ENCODE peak calls at places on chromosomes 11 and 22, in eight cellular contexts. N is uterus, Z is breast epithelium, O is fibroblast of lung, I is cardiac muscle cell, X is A549, D is skeletal muscle cell, T is bronchial epithelial cell. S is an unnamed sample.

GRCh38 chr11:45045692-45046471 is 95.2 kb upstream of the TP53I11 start:
- DNase-seq in O (peak), N (peak), X (peak), I (peak), Z (peak), T (peak), D (no peak), S (no peak)

GRCh38 chr22:44701187-44701586 is 817 bp upstream of the PRR5 start:
- DNase-seq in Z (no peak), I (no peak), O (no peak), X (no peak), N (no peak), T (no peak), D (no peak), S (no peak)

GRCh38 chr11:118152552-118153471 is at the start of gene SCN4B:
- DNase-seq in I (peak), D (no peak), Z (no peak), O (peak), N (peak), X (peak), T (peak), S (no peak)

GRCh38 chr11:120575461-120575860 is 63.9 kb downstream of the GRIK4 start:
- DNase-seq in I (no peak), T (no peak), Z (no peak), N (no peak), X (no peak), O (no peak), D (no peak), S (no peak)

GRCh38 chr11:59822989-59823566 is 12.5 kb upstream of the MRPL16 start:
- DNase-seq in N (no peak), I (peak), X (peak), D (no peak), O (peak), Z (no peak), T (peak), S (no peak)

GRCh38 chr11:103619480-103619879 is 417.0 kb upstream of the DDI1 start:
- DNase-seq in T (no peak), N (no peak), Z (no peak), D (no peak), O (no peak), I (no peak), X (no peak), S (no peak)

GRCh38 chr22:47605441-47605840 is 843.0 kb downstream of the TBC1D22A start:
- DNase-seq in X (no peak), D (no peak), Z (peak), T (no peak), I (no peak), N (no peak), O (no peak), S (no peak)

GRCh38 chr11:127737499-127737898 is 736.9 kb upstream of the KIRREL3 start:
- DNase-seq in Z (no peak), I (no peak), D (no peak), N (no peak), T (no peak), X (no peak), O (no peak), S (no peak)

GRCh38 chr22:50201191-50202129 is 649 bp downstream of the SELENOO start:
- DNase-seq in D (no peak), X (no peak), O (no peak), Z (no peak), T (no peak), I (no peak), N (no peak), S (no peak)

GRCh38 chr11:100080401-100080800 is 606.7 kb upstream of the ARHGAP42 start:
- DNase-seq in I (no peak), Z (no peak), N (no peak), X (no peak), D (no peak), T (no peak), O (no peak), S (no peak)

GRCh38 chr11:122863704-122864326 is 18.7 kb upstream of the JHY start:
- DNase-seq in N (peak), Z (no peak), T (peak), X (peak), D (no peak), I (peak), O (peak), S (no peak)

GRCh38 chr11:116109228-116109627 is 605.0 kb upstream of the CADM1 start:
- DNase-seq in I (peak), X (peak), Z (no peak), T (peak), O (peak), D (no peak), N (peak), S (no peak)

GRCh38 chr11:87819141-87819540 is 356.1 kb downstream of the RAB38 start:
- DNase-seq in X (no peak), T (no peak), O (no peak), N (no peak), I (peak), D (no peak), Z (no peak), S (no peak)

GRCh38 chr11:32115406-32115805 is 24.5 kb downstream of the RCN1 start:
- DNase-seq in I (no peak), D (no peak), Z (no peak), O (no peak), T (no peak), N (no peak), X (no peak), S (no peak)

GRCh38 chr22:48577014-48577690 is 1250.5 kb downstream of the BRD1 start:
- DNase-seq in T (no peak), O (no peak), N (no peak), I (no peak), Z (no peak), D (no peak), X (no peak), S (no peak)

GRCh38 chr11:117479372-117479771 is 151.7 kb downstream of the CEP164 start:
- DNase-seq in Z (no peak), N (no peak), I (no peak), T (no peak), O (no peak), X (no peak), D (no peak), S (no peak)

GRCh38 chr11:3000032-3000961 is 8.2 kb upstream of the NAP1L4 start:
- DNase-seq in N (no peak), O (peak), I (peak), Z (peak), X (no peak), T (peak), D (no peak), S (no peak)

GRCh38 chr22:50587407-50587806 is 4.8 kb upstream of the CHKB start:
- DNase-seq in I (no peak), T (no peak), Z (no peak), O (no peak), D (no peak), N (no peak), X (no peak), S (no peak)

GRCh38 chr11:130070109-130070828 is 575 bp downstream of the APLP2 start:
- DNase-seq in D (no peak), T (peak), I (peak), O (peak), Z (peak), X (peak), N (peak), S (peak)

GRCh38 chr22:42752912-42753311 is 32.2 kb upstream of the A4GALT start:
- DNase-seq in X (no peak), O (no peak), D (no peak), Z (no peak), N (no peak), I (peak), T (no peak), S (no peak)

GRCh38 chr22:45006873-45007246 is 2.9 kb downstream of the PHF21B start:
- DNase-seq in I (no peak), N (peak), D (no peak), T (no peak), O (no peak), X (no peak), Z (no peak), S (no peak)

GRCh38 chr11:32072872-32073661 is 17.8 kb upstream of the RCN1 start:
- DNase-seq in D (no peak), X (no peak), I (no peak), O (no peak), T (no peak), N (no peak), Z (no peak), S (no peak)

DNA sequence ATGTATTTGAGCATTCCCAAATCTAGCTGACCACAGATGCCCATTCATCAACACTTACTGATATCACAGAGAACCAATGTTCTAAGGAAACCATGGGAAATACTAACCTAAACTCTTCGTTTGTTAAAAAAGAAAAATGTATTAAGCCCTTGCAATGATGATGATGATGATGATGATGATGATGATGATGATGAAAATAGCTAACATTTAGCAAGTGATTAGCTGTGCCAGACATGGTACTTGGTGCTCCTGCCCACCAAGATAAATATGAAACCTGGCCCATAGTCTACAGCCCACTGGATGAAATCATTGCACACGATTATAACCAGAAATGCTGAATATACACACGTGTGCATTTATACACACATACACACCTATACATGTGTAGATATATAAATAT is 37.5 kb downstream of the SMCO4 start:
- DNase-seq in D (no peak), O (no peak), N (no peak), T (no peak), I (no peak), Z (no peak), X (no peak), S (no peak)
- H3K4me3 ChIP-seq in D (no peak), O (no peak), N (no peak), T (no peak), I (no peak), Z (no peak), X (no peak), S (no peak)

DNA sequence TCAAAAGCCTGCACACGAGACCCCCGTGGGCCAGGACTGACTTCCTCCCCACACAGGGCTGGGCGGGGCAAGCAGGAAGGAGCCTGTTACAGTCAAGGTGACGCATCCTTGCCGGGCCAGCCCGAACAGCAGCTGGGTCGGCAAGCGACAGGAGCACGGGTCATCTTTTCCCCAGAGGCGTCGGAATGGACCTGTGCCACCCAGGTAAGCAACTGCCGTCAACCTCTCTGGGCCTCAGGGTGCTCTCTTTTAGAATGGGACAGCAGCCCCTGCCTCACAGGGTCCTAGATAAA is at the start of gene CYTH4:
- DNase-seq in N (no peak), D (no peak), X (no peak), I (no peak), Z (no peak), T (peak), O (no peak), S (peak)
- H3K4me3 ChIP-seq in N (no peak), D (no peak), X (no peak), I (no peak), Z (peak), T (no peak), O (no peak), S (peak)

GRCh38 chr11:126115820-126116319 is 53.2 kb upstream of the CDON start:
- DNase-seq in N (peak), O (peak), I (peak), X (peak), Z (peak), T (peak), D (no peak), S (no peak)
- H3K4me3 ChIP-seq in N (no peak), O (no peak), I (no peak), X (no peak), Z (peak), T (no peak), D (no peak), S (no peak)

GRCh38 chr22:24146190-24146616 is 35.1 kb upstream of the SUSD2 start:
- DNase-seq in T (peak), X (peak), I (peak), D (peak), Z (no peak), N (peak), O (peak), S (peak)
- H3K4me3 ChIP-seq in T (no peak), X (no peak), I (no peak), D (no peak), Z (peak), N (no peak), O (peak), S (no peak)

DNA sequence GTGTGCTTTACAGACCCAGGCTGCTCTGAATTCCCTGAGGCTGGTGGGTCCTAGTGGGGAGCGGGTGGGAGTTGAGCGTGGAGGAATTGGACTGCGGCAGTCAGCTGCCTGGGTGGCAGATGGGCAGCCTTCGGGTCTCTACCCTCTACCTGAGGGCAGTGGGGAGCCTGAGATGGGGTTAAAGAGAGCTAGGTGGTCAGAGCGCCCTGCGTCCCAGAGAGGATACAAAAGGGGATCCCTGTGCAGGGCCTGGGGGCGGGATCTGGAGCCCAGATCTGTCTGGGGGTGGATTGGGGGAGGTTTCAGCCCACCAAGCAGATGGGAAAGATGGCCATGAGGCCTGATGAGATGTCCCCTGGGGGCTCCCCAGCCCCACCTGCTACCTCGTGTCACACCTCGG is 18.2 kb downstream of the KCTD17 start:
- DNase-seq in Z (no peak), I (no peak), T (no peak), D (no peak), O (no peak), X (no peak), N (no peak), S (no peak)
- H3K4me3 ChIP-seq in Z (no peak), I (no peak), T (no peak), D (no peak), O (no peak), X (no peak), N (no peak), S (no peak)

GRCh38 chr22:17508110-17508509 is 55.2 kb upstream of the SLC25A18 start:
- DNase-seq in T (no peak), I (no peak), O (no peak), X (no peak), D (no peak), N (no peak), Z (no peak), S (no peak)
- H3K4me3 ChIP-seq in T (no peak), I (no peak), O (no peak), X (no peak), D (no peak), N (no peak), Z (no peak), S (no peak)

GRCh38 chr11:14698771-14699170 is 55.2 kb downstream of the PDE3B start:
- DNase-seq in O (no peak), T (no peak), D (no peak), Z (no peak), I (no peak), N (no peak), X (no peak), S (no peak)
- H3K4me3 ChIP-seq in O (no peak), T (no peak), D (no peak), Z (no peak), I (no peak), N (no peak), X (no peak), S (no peak)

GRCh38 chr11:1297011-1297575 is 12.3 kb downstream of the TOLLIP start:
- DNase-seq in N (peak), I (no peak), X (no peak), Z (peak), D (no peak), T (no peak), O (no peak), S (no peak)
- H3K4me3 ChIP-seq in N (no peak), I (no peak), X (no peak), Z (no peak), D (no peak), T (no peak), O (no peak), S (no peak)

DNA sequence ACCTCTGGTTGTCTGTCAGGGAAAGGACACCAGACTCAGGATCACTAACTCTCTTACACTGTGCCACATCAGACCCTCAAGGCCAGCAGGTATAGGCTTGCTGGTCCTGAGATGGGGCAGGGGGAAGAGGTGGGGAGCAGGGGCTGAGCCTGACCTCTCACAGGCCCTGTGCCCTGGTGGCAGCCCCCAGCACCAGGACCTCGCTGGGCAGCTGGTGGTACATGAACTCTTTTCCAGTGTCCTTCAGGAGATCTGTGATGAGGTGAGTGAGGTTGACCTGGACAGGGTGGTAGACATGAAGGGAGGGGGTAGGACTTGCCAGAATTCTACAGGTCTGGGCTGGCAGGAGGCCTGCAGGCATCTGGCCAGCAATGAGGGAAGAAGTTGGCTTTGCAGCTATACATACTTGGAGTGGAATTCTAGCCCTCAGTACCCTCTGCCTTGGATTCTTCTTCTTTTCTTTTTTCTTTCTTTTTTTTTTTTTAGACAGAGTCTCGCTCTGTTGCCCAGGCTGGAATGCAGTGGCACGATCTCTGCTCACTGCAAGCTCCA is 1.4 kb downstream of the NUDT22 start:
- DNase-seq in T (peak), O (no peak), Z (no peak), D (no peak), N (peak), I (peak), X (no peak), S (no peak)
- H3K4me3 ChIP-seq in T (peak), O (peak), Z (peak), D (peak), N (no peak), I (no peak), X (peak), S (peak)

S was measured in CD8-positive, alpha-beta T cell.